ENCODE peak calls at places on chromosomes 16 and 17, in four cellular contexts. B, R, I and G are unnamed samples. For H3K4me1, the result is how much of the 10 kb centered on the place peaks cover.

GRCh38 chr17:53736516-53737274 is 86.0 kb upstream of the KIF2B start:
- DNase-seq in I (no peak), B (no peak), R (no peak), G (no peak)

GRCh38 chr17:67623767-67624166 is 94.0 kb upstream of the NOL11 start:
- DNase-seq in I (no peak), R (no peak), B (no peak), G (no peak)

GRCh38 chr16:11025120-11025531 is 80.8 kb downstream of the CLEC16A start:
- DNase-seq in R (no peak), I (no peak), B (no peak), G (no peak)

GRCh38 chr16:73558219-73558618 is 510.3 kb upstream of the ZFHX3 start:
- DNase-seq in R (no peak), I (no peak), B (no peak), G (no peak)

GRCh38 chr16:66618588-66618987 is 14.1 kb downstream of the CMTM3 start:
- DNase-seq in B (no peak), R (peak), I (no peak), G (peak)

GRCh38 chr17:59399914-59400313 is 68.5 kb downstream of the YPEL2 start:
- DNase-seq in I (no peak), B (no peak), R (no peak), G (no peak)

GRCh38 chr16:3597676-3598075 is 13.7 kb downstream of the SLX4 start:
- DNase-seq in I (no peak), B (no peak), R (no peak), G (no peak)

GRCh38 chr17:67058036-67058435 is 13.7 kb downstream of the CACNG1 start:
- DNase-seq in I (no peak), B (no peak), R (no peak), G (peak)

GRCh38 chr16:85227924-85228462 is 115.7 kb upstream of the CIBAR2 start:
- DNase-seq in I (no peak), B (no peak), R (no peak), G (no peak)

GRCh38 chr17:48623583-48623982 is 2.6 kb downstream of the HOXB9 start:
- DNase-seq in I (no peak), R (no peak), B (no peak), G (no peak)

GRCh38 chr17:13476722-13477121 is 125.0 kb downstream of the HS3ST3A1 start:
- DNase-seq in I (no peak), R (no peak), B (no peak), G (no peak)

GRCh38 chr16:80994451-80994850 is 12.2 kb downstream of the CMC2 start:
- DNase-seq in R (no peak), I (no peak), B (no peak), G (no peak)

GRCh38 chr17:41617698-41618097 is 5.1 kb upstream of the KRT16 start:
- DNase-seq in R (no peak), B (peak), I (no peak), G (peak)

GRCh38 chr16:746637-747036 is 5.8 kb upstream of the CIAO3 start:
- DNase-seq in R (no peak), I (no peak), B (no peak), G (no peak)

GRCh38 chr16:13378151-13378550 is 476.8 kb downstream of the SHISA9 start:
- DNase-seq in B (no peak), R (no peak), I (no peak), G (no peak)

GRCh38 chr16:84239186-84239790 is 524 bp downstream of the KCNG4 start:
- DNase-seq in R (no peak), B (no peak), I (no peak), G (no peak)

GRCh38 chr17:27489045-27489715 is 32.9 kb downstream of the KSR1 start:
- DNase-seq in I (peak), R (no peak), B (peak), G (peak)

GRCh38 chr17:82434216-82434565 is 15.8 kb upstream of the OGFOD3 start:
- DNase-seq in I (peak), R (no peak), B (peak), G (peak)

GRCh38 chr16:24652209-24652712 is 77.2 kb upstream of the TNRC6A start:
- DNase-seq in R (no peak), B (no peak), I (no peak), G (no peak)

GRCh38 chr17:2736956-2737355 is 12.5 kb downstream of the CCDC92B start:
- DNase-seq in R (no peak), I (no peak), B (no peak), G (no peak)

GRCh38 chr16:3029499-3030127 is 5.8 kb downstream of the THOC6 start:
- DNase-seq in R (no peak), B (no peak), I (no peak), G (peak)

GRCh38 chr17:82449136-82449882 is 1.2 kb downstream of the CYBC1 start:
- DNase-seq in R (no peak), B (peak), I (peak), G (peak)

GRCh38 chr17:71938340-71939010 is 182.3 kb upstream of the SOX9 start:
- DNase-seq in R (no peak), I (no peak), B (no peak), G (no peak)

GRCh38 chr17:48307222-48307621 is 122.8 kb downstream of the SKAP1 start:
- DNase-seq in R (no peak), I (no peak), B (no peak), G (no peak)

GRCh38 chr17:48726182-48726915 is 2.2 kb downstream of the HOXB13 start:
- DNase-seq in R (no peak), B (peak), I (no peak), G (no peak)

GRCh38 chr17:57911834-57912673 is 43.2 kb downstream of the CUEDC1 start:
- DNase-seq in R (peak), B (peak), I (peak), G (no peak)

GRCh38 chr17:35087731-35088646 is 24.5 kb upstream of the RFFL start:
- DNase-seq in I (peak), R (no peak), B (peak), G (peak)

GRCh38 chr16:85484337-85485295 is 128.5 kb upstream of the GSE1 start:
- DNase-seq in I (no peak), R (no peak), B (no peak), G (no peak)

GRCh38 chr17:1870592-1870991 is 40.8 kb downstream of the RPA1 start:
- DNase-seq in B (no peak), R (no peak), I (no peak), G (no peak)

GRCh38 chr16:9476744-9477143 is 385.3 kb downstream of the HAPSTR1 start:
- DNase-seq in I (no peak), R (no peak), B (no peak), G (no peak)

GRCh38 chr17:65515959-65516948 is 45.2 kb downstream of the AXIN2 start:
- DNase-seq in I (no peak), R (peak), B (peak), G (no peak)

GRCh38 chr17:64686705-64687104 is 24.6 kb upstream of the SMURF2 start:
- DNase-seq in R (no peak), I (peak), B (no peak), G (no peak)

GRCh38 chr16:23608194-23608593 is 12.1 kb upstream of the NDUFAB1 start:
- DNase-seq in B (no peak), R (no peak), I (no peak), G (no peak)

GRCh38 chr17:64984181-64984580 is 64.9 kb upstream of the LRRC37A3 start:
- DNase-seq in R (no peak), B (no peak), I (no peak), G (no peak)

GRCh38 chr17:74776044-74776962 is at the start of gene NAT9:
- DNase-seq in R (peak), B (peak), I (peak), G (peak)
- H3K4me1 ChIP-seq in R (under half), B (under half), I (under half), G (half or more)

GRCh38 chr17:81402530-81402941 is 7.3 kb downstream of the BAHCC1 start:
- DNase-seq in I (no peak), B (no peak), R (no peak), G (no peak)

GRCh38 chr17:81403040-81403467 is 7.8 kb downstream of the BAHCC1 start:
- DNase-seq in B (no peak), I (no peak), R (no peak), G (no peak)

GRCh38 chr17:81400154-81400938 is 5.1 kb downstream of the BAHCC1 start:
- DNase-seq in R (no peak), B (no peak), I (no peak), G (no peak)

GRCh38 chr17:81400939-81401726 is 5.9 kb downstream of the BAHCC1 start:
- DNase-seq in R (no peak), I (no peak), B (no peak), G (no peak)

DNA sequence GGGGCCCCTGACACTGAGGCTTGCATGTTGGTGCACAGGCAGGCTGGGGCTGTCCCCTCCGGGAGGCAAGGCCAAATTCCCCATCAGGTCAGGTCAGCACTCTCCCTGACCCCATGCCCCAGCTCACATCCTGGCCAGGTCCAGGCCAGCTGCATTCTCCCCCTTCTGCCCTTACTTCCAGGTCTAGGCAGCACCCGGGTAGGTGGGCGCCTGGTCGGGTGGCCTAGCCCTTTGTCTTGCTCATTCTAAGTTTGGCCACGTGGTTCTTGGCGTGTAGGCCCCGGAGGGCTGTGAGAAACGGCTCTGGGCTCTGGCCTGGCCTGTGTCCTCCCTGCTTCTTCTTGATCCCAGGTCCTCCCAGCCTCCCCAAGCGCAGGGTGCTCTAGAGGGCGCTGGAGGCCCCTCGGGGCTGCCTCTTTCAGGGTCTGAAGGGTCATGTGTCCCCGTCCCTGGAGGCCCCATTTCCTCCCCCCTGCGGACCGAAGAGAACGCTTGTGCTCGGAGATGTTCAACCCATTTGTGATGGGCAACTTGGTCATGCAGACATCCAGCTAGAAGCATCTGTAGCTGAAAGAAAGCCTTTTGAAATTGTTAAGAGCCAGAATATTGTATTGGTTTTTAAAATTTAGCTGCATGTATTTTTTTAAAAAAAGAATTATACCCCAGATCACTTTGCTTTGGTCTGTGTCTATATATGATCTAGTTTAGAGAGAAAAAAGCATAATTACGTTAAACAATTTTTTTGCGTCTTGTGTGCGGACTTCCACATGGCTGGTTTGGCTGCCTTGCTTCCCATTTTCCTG is 6.7 kb downstream of the BAHCC1 start:
- DNase-seq in R (no peak), B (no peak), I (peak), G (no peak)
- TF ChIP-seq POLR2AphosphoS5 in R (no peak), B (no peak), I (no peak), G (peak)

GRCh38 chr17:7558544-7559306 is at the start of gene TNFSF13:
- DNase-seq in I (peak), R (no peak), B (no peak), G (peak)
- H3K4me1 ChIP-seq in I (half or more), R (under half), B (half or more), G (half or more)

DNA sequence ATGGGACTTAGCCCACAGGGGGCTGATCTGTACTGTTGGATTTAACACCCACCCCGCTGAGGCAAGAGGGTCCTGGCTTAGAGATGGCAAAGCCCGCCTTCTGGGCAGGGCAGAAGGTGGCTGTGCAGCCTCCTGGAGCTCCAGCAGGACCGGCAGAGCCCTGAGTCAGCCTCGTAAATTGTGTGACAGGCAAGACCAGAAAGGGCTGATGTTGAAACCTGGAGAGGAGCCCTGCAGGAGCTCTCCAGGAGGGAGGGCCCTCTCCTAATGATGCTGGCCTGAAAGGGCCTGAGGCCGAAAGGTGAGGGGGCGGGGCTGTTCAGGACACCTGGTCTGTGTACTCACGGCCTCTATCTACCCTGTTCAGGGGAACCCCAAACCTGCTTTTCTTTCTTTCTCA is 22.5 kb upstream of the MYO15B start:
- DNase-seq in B (no peak), I (no peak), R (no peak), G (no peak)
- TF ChIP-seq POLR2AphosphoS5 in B (no peak), I (no peak), R (no peak), G (no peak)

DNA sequence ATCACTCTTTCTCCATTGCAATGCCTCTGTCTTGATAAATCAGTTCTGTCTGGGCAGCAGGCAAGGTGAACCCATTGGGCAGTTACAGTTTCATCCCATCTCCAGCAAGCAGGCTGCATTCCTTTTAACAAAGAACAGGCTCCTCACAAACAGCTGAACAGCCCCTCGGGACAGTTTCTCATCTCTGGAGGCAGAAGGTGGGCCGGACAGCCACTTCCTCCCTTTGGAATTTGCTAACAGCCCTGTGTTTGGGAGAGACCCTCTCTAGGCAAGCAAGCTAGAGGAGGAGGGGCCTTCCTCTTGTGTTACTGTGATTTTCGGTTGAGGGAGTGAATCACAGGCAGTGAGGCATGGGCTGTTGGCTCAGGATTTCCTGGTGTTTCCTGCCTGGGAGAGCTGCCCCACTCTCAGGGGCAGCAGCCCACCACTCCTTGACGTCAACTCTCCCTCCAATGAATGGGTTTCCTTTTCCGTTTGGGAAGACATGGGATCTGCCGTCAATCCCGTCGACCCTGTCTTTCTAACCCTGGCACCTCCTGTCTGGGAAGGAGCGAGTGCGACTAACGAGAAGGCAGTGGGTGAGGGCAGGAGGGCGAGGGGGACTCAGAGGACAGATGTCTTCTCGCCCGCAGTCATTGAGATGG is 3.7 kb upstream of the PGS1 start:
- DNase-seq in R (no peak), B (no peak), I (no peak), G (no peak)
- H3K4me1 ChIP-seq in R (under half), B (under half), I (under half), G (under half)

GRCh38 chr16:69435977-69436729 is 11.7 kb downstream of the CYB5B start:
- DNase-seq in B (no peak), I (no peak), R (no peak), G (peak)
- TF ChIP-seq POLR2AphosphoS5 in B (no peak), I (no peak), R (no peak), G (no peak)